ENCODE peak calls at places on chromosomes 4 and X, in five cellular contexts. E is cardiac fibroblast, Z is AG08396, K is NCI-H1092 treated with DMSO at 0.1 percent for 48 hours, L is SK-MEL-5. X is an unnamed sample.

GRCh38 chr4:57373971-57374370 is 263.8 kb upstream of the IGFBP7 start:
- DNase-seq in E (no peak), Z (no peak), K (no peak), L (no peak), X (no peak)

GRCh38 chr4:150569384-150569987 is 12.5 kb upstream of the MAB21L2 start:
- DNase-seq in E (peak), Z (peak), K (peak), L (no peak), X (no peak)

GRCh38 chr4:116357758-116358157 is 727.6 kb downstream of the TRAM1L1 start:
- DNase-seq in E (peak), Z (no peak), K (no peak), L (no peak), X (peak)

GRCh38 chrX:115940888-115941332 is 229.6 kb upstream of the AGTR2 start:
- DNase-seq in E (peak), Z (peak), K (peak), L (peak), X (peak)

GRCh38 chr4:143294310-143294709 is 42.4 kb upstream of the GAB1 start:
- DNase-seq in E (no peak), Z (peak), K (no peak), L (no peak), X (no peak)

GRCh38 chr4:16890651-16891050 is 7.8 kb downstream of the LDB2 start:
- DNase-seq in E (no peak), Z (no peak), K (no peak), L (no peak), X (no peak)

GRCh38 chr4:8402640-8403039 is 37.9 kb downstream of the ACOX3 start:
- DNase-seq in E (no peak), Z (no peak), K (no peak), L (no peak), X (no peak)

GRCh38 chrX:580020-580419 is 50.6 kb upstream of the SHOX start:
- DNase-seq in E (no peak), Z (no peak), K (no peak), L (no peak), X (no peak)

GRCh38 chr4:51932261-51932660 is 87.9 kb downstream of the LRRC66 start:
- DNase-seq in E (peak), Z (peak), K (no peak), L (no peak), X (no peak)

GRCh38 chr4:26127851-26128337 is 192.9 kb upstream of the RBPJ start:
- DNase-seq in E (no peak), Z (no peak), K (peak), L (no peak), X (no peak)

GRCh38 chrX:112851161-112851779 is 10.6 kb upstream of the AMOT start:
- DNase-seq in E (no peak), Z (no peak), K (no peak), L (no peak), X (no peak)

GRCh38 chr4:150302553-150302952 is 224.3 kb downstream of the DCLK2 start:
- DNase-seq in E (peak), Z (peak), K (no peak), L (no peak), X (no peak)

GRCh38 chr4:94112644-94113043 is 95.0 kb upstream of the SMARCAD1 start:
- DNase-seq in E (no peak), Z (no peak), K (no peak), L (no peak), X (no peak)

GRCh38 chrX:154010330-154011087 is 9.2 kb downstream of the IRAK1 start:
- DNase-seq in E (peak), Z (no peak), K (no peak), L (no peak), X (no peak)